ENCODE peak calls at places on chromosomes 1 and 21, in five cellular contexts. R, T, F, O and B are unnamed samples.

GRCh38 chr1:74341702-74342339 is 106.6 kb downstream of the TNNI3K start:
- DNase-seq in R (no peak), O (no peak), T (no peak), F (peak), B (no peak)

GRCh38 chr1:84107955-84108354 is 36.1 kb upstream of the PRKACB start:
- DNase-seq in F (no peak), O (no peak), T (no peak), R (no peak), B (no peak)

GRCh38 chr1:222696741-222697140 is 15.6 kb downstream of the AIDA start:
- DNase-seq in T (no peak), F (no peak), O (no peak), R (no peak), B (no peak)

GRCh38 chr1:58883888-58884482 is 100.1 kb upstream of the JUN start:
- DNase-seq in F (no peak), R (no peak), T (peak), O (no peak), B (no peak)

GRCh38 chr1:234570336-234570735 is 39.6 kb downstream of the IRF2BP2 start:
- DNase-seq in T (no peak), F (no peak), O (no peak), R (no peak), B (no peak)

GRCh38 chr1:167359295-167359694 is 138.6 kb downstream of the POU2F1 start:
- DNase-seq in T (no peak), R (no peak), O (no peak), F (no peak), B (no peak)

GRCh38 chr1:24929876-24930702 is at the start of gene RUNX3:
- DNase-seq in O (no peak), T (peak), F (no peak), R (peak), B (no peak)

GRCh38 chr1:223363856-223364684 is at the start of gene SUSD4:
- DNase-seq in F (peak), R (peak), O (no peak), T (peak), B (peak)

GRCh38 chr1:198541737-198542136 is 1.3 kb upstream of the ATP6V1G3 start:
- DNase-seq in R (no peak), F (no peak), T (no peak), O (no peak), B (no peak)

GRCh38 chr1:58358311-58358710 is 188.2 kb downstream of the OMA1 start:
- DNase-seq in T (peak), F (no peak), O (peak), R (no peak), B (no peak)

GRCh38 chr1:154955718-154956513 is at the start of gene PBXIP1:
- DNase-seq in T (peak), F (peak), R (peak), O (peak), B (peak)

GRCh38 chr1:178399177-178399728 is 97.5 kb downstream of the CLEC20A start:
- DNase-seq in T (no peak), R (no peak), O (no peak), F (no peak), B (no peak)

GRCh38 chr1:115877511-115877910 is 36.6 kb upstream of the NHLH2 start:
- DNase-seq in R (no peak), O (no peak), T (no peak), F (no peak), B (no peak)

GRCh38 chr1:9099555-9099954 is 29.3 kb downstream of the GPR157 start:
- DNase-seq in F (no peak), R (no peak), O (no peak), T (no peak), B (no peak)

GRCh38 chr1:236253918-236254637 is 27.7 kb downstream of the ERO1B start:
- DNase-seq in F (no peak), R (no peak), O (no peak), T (no peak), B (no peak)

GRCh38 chr1:96634863-96635262 is 86.7 kb upstream of the PTBP2 start:
- DNase-seq in T (no peak), R (no peak), O (no peak), F (no peak), B (no peak)

GRCh38 chr1:2212542-2213491 is 15.3 kb upstream of the SKI start:
- DNase-seq in F (peak), R (peak), T (peak), O (peak), B (peak)

GRCh38 chr1:99441234-99442095 is 177.2 kb downstream of the PLPPR4 start:
- DNase-seq in O (no peak), T (no peak), R (no peak), F (no peak), B (no peak)

GRCh38 chr1:68959631-68960030 is 462.7 kb upstream of the DEPDC1 start:
- DNase-seq in R (no peak), O (no peak), T (no peak), F (no peak), B (no peak)

GRCh38 chr1:238451781-238452310 is 561.1 kb upstream of the ZP4 start:
- DNase-seq in O (no peak), F (no peak), T (no peak), R (no peak), B (no peak)

GRCh38 chr1:204882479-204882878 is 11.8 kb downstream of the NFASC start:
- DNase-seq in T (no peak), R (no peak), O (no peak), F (no peak), B (no peak)

GRCh38 chr1:1437904-1438376 is 2.5 kb downstream of the VWA1 start:
- DNase-seq in T (no peak), F (no peak), O (no peak), R (no peak), B (no peak)

GRCh38 chr1:39381839-39382238 is 109.6 kb upstream of the BMP8A start:
- DNase-seq in T (no peak), R (peak), F (peak), O (no peak), B (no peak)

GRCh38 chr1:17023103-17023502 is 11.4 kb upstream of the ATP13A2 start:
- DNase-seq in R (no peak), T (no peak), O (no peak), F (no peak), B (no peak)

GRCh38 chr1:28091043-28091781 is 2.8 kb upstream of the EYA3 start:
- DNase-seq in T (peak), O (peak), R (peak), F (peak), B (peak)

GRCh38 chr1:48493970-48494769 is 22.2 kb upstream of the SPATA6 start:
- DNase-seq in F (no peak), T (no peak), R (no peak), O (no peak), B (no peak)

GRCh38 chr1:198575292-198575691 is 34.8 kb upstream of the ATP6V1G3 start:
- DNase-seq in R (no peak), T (no peak), O (no peak), F (no peak), B (no peak)

GRCh38 chr1:156458181-156458503 is 42.4 kb downstream of the MEF2D start:
- DNase-seq in T (no peak), F (no peak), O (no peak), R (no peak), B (no peak)

DNA sequence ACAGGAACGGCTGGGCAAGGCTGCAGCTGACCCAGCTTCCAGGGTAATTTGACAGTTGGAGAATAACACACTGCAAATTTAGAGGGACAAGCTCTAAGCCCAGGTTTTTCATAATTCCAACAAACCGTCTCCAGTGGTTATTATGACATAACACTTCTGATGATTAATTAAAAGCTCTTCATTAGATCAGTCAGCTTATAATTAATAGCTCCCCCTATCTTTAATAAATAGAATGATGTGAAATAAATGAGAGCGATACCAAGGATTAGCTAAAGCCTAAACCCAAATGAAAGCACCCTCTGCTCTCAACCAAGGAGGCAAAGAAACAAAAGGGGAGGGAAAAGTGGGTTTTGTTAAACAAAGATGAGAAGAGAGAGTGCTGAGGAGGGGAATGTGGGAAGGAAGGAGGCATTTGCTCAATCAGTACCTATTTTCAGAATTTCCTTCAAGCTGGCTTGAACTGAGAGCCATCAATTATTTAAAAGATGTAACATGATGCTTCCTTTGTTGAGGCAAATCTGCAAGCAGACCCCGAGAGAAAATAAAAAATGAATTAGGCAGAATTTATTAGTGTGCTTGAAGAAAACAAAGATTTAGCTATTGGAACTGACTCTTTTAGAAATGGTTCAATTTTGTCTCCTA is 221.8 kb upstream of the ESRRG start:
- DNase-seq in R (no peak), F (no peak), O (no peak), T (no peak), B (no peak)
- H3K27ac ChIP-seq in R (no peak), F (no peak), O (no peak), T (no peak), B (no peak)

DNA sequence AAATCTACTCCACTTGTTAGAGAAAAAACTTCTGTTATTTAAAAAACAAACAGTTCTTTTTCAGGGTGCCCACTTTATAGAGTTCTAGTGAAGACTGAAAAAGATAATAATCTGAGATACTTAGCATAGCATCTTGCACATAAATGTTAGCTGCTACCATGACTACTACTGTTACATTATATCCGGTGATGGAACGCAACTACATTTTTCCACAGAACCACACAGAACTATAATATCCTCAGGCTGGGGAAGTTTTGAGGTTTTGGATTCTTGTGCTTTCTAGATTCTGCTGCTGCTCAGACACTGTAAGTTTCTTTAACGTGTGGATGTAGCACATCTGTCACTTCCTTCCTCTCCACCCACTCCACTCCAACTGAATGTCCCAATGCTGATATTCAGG is 110.3 kb downstream of the PTPN14 start:
- DNase-seq in F (no peak), O (no peak), T (no peak), R (no peak), B (no peak)
- H3K27ac ChIP-seq in F (no peak), O (no peak), T (no peak), R (no peak), B (no peak)

GRCh38 chr1:244106837-244107491 is 55.9 kb downstream of the ZBTB18 start:
- DNase-seq in T (no peak), R (no peak), F (no peak), O (no peak), B (no peak)
- H3K27ac ChIP-seq in T (no peak), R (no peak), F (no peak), O (no peak), B (no peak)

GRCh38 chr1:205972081-205972480 is 28.8 kb upstream of the SLC26A9 start:
- DNase-seq in T (no peak), O (no peak), R (no peak), F (no peak), B (no peak)

GRCh38 chr1:205970486-205970885 is 27.2 kb upstream of the SLC26A9 start:
- DNase-seq in T (no peak), F (no peak), R (no peak), O (no peak), B (no peak)

GRCh38 chr1:205969229-205969628 is 26.0 kb upstream of the SLC26A9 start:
- DNase-seq in R (no peak), O (no peak), T (no peak), F (no peak), B (no peak)

GRCh38 chr1:205972491-205973168 is 29.4 kb upstream of the SLC26A9 start:
- DNase-seq in O (no peak), T (peak), F (no peak), R (no peak), B (no peak)

GRCh38 chr1:205971082-205971481 is 27.8 kb upstream of the SLC26A9 start:
- DNase-seq in R (no peak), T (no peak), O (no peak), F (no peak), B (no peak)
- H3K27ac ChIP-seq in R (peak), T (no peak), O (no peak), F (peak), B (no peak)

GRCh38 chr21:41802185-41802584 is 35.3 kb upstream of the RIPK4 start:
- DNase-seq in T (no peak), F (no peak), O (no peak), R (no peak), B (no peak)
- H3K27ac ChIP-seq in T (no peak), F (no peak), O (no peak), R (no peak), B (no peak)

GRCh38 chr1:179445593-179445992 is 79.8 kb downstream of the AXDND1 start:
- DNase-seq in O (no peak), T (no peak), R (no peak), F (no peak), B (no peak)
- H3K27ac ChIP-seq in O (no peak), T (no peak), R (no peak), F (no peak), B (no peak)

DNA sequence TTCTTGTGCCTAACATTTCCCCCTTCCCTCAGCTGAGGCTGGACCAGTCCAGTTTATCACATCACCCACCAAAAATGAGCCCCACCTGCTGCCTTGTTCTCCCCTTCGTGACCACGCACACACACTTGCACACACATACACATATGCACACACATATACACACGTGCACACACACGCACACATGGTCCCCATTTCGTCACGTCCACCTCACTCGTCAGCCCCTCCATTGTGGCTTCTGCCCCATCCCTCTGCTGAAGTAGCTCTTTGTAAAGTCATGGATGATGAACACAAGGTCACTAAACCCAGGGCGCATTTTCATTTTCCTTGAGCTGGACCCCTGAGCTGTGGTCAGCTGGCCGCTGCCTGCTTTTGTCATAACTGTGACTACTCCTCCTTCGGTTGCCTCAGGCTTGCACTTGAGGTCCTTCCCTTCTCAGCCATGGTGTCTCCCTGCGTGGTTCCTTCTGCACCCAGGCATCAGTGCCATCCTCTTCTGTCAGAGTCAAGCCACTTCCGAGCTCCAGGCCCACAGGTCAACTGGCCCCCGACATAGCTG is 93.8 kb downstream of the SYT2 start:
- DNase-seq in R (no peak), T (no peak), O (no peak), F (no peak), B (no peak)
- H3K27ac ChIP-seq in R (peak), T (no peak), O (no peak), F (peak), B (no peak)